ENCODE peak calls at places on chromosome 9, in four cellular contexts. C is endothelial cell, U is upper lobe of left lung, A is HFFc6. F is an unnamed sample.

GRCh38 chr9:111851536-111851935 is 45.1 kb upstream of the UGCG start:
- DNase-seq in C (no peak), U (no peak), A (no peak), F (no peak)

GRCh38 chr9:109319072-109319630 is 1.7 kb downstream of the EPB41L4B start:
- DNase-seq in C (peak), U (peak), A (no peak), F (no peak)

GRCh38 chr9:18601956-18602355 is 128.0 kb downstream of the ADAMTSL1 start:
- DNase-seq in C (no peak), U (no peak), A (no peak), F (no peak)

GRCh38 chr9:61666310-61666709 is 476.5 kb downstream of the SPATA31A7 start:
- DNase-seq in C (no peak), U (no peak), A (no peak), F (no peak)

GRCh38 chr9:131641618-131642495 is 96.5 kb downstream of the PRRT1B start:
- DNase-seq in C (no peak), U (no peak), A (peak), F (peak)

GRCh38 chr9:91207889-91208651 is 153.6 kb downstream of the AUH start:
- DNase-seq in C (no peak), U (no peak), A (no peak), F (no peak)

GRCh38 chr9:127869310-127870152 is 7.9 kb downstream of the AK1 start:
- DNase-seq in C (peak), U (peak), A (peak), F (peak)

GRCh38 chr9:120875954-120876841 is 790 bp downstream of the PHF19 start:
- DNase-seq in C (peak), U (peak), A (peak), F (peak)

GRCh38 chr9:114141553-114142548 is 13.5 kb upstream of the COL27A1 start:
- DNase-seq in C (no peak), U (no peak), A (no peak), F (peak)

GRCh38 chr9:96877269-96877668 is 23.0 kb upstream of the ZNF782 start:
- DNase-seq in C (no peak), U (peak), A (no peak), F (no peak)

GRCh38 chr9:114450181-114450580 is 55.1 kb downstream of the WHRN start:
- DNase-seq in C (no peak), U (no peak), A (no peak), F (no peak)

GRCh38 chr9:8179381-8180053 is 379.9 kb upstream of the DMAC1 start:
- DNase-seq in C (no peak), U (no peak), A (no peak), F (no peak)

GRCh38 chr9:134965421-134965820 is 47.7 kb upstream of the FCN1 start:
- DNase-seq in C (no peak), U (no peak), A (no peak), F (peak)

GRCh38 chr9:82140471-82140870 is 151.9 kb downstream of the SPATA31D1 start:
- DNase-seq in C (no peak), U (no peak), A (no peak), F (no peak)

GRCh38 chr9:135718616-135719015 is 16.6 kb downstream of the KCNT1 start:
- DNase-seq in C (no peak), U (peak), A (no peak), F (no peak)

GRCh38 chr9:85045271-85045670 is 375.7 kb downstream of the NTRK2 start:
- DNase-seq in C (no peak), U (no peak), A (no peak), F (no peak)

GRCh38 chr9:22446950-22447606 is 454 bp downstream of the DMRTA1 start:
- DNase-seq in C (peak), U (peak), A (no peak), F (peak)

GRCh38 chr9:21506910-21507795 is 25.0 kb upstream of the IFNE start:
- DNase-seq in C (no peak), U (no peak), A (peak), F (no peak)

GRCh38 chr9:93603011-93603410 is 26.6 kb downstream of the PHF2 start:
- DNase-seq in C (no peak), U (no peak), A (no peak), F (peak)

GRCh38 chr9:88661759-88662158 is 126.8 kb downstream of the NXNL2 start:
- DNase-seq in C (no peak), U (no peak), A (peak), F (no peak)
- TF ChIP-seq CTCF in C (no peak), U (no peak), A (peak), F (no peak)

GRCh38 chr9:129720865-129721545 is 31.8 kb downstream of the PTGES start:
- DNase-seq in C (no peak), U (no peak), A (no peak), F (no peak)
- TF ChIP-seq CTCF in C (no peak), U (no peak), A (peak), F (no peak)

GRCh38 chr9:33148367-33149019 is 18.6 kb downstream of the B4GALT1 start:
- DNase-seq in C (no peak), U (no peak), A (no peak), F (no peak)
- TF ChIP-seq CTCF in C (no peak), U (no peak), A (no peak), F (no peak)

DNA sequence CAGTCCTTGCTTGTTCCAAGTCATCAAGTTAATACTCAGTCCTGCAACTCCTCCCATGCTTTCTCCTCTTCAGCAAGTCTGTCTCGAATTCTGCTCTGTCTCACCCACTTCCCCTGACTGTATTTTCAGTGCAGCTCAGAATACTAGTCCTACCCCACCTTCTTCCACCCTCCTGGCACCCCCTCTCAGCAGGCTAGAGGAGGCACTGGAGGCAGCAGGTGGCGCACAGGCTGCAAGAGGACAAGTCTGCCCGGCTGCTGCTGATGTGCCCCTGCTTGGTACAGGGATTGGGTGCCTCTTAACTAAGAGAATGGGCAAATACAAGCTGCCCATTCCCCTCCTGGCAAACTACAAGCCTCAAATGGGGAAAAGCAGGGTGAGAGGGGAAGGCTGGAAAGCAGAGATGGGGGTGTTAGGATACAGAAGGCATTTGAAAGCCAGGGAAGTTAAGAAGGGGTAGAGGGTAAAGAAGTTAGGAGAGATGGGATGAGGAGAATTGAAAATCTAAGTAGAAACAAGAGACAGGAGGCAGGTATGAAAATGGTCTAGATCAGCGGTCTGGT is 5.0 kb downstream of the TLN1 start:
- DNase-seq in C (no peak), U (no peak), A (peak), F (peak)
- TF ChIP-seq CTCF in C (no peak), U (no peak), A (peak), F (no peak)

DNA sequence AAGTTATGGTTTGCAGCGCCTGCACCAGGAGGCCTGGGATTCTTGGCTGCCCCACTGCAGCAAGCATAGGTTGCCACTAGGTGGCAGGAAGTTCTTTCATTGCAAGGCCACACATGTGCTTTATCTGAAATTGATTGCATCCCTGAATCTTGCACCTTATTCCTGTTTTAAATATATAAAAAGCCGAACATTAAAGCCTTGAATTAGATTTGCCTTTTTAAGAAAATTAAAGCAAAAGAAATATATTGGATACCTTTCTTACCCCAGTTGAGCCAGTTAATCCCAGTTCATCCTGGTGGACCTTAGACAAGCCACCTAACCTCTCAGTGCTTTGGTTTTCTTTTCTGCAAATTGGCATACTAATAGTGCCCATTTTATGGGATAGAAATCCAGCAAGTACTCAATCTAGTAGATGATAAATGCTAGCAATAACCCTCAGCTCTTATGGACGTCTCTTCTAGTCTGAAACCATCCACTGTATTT is 6.3 kb upstream of the TRMT10B start:
- DNase-seq in C (peak), U (no peak), A (peak), F (no peak)
- TF ChIP-seq CTCF in C (peak), U (peak), A (peak), F (peak)

GRCh38 chr9:133273819-133274218 is 1.2 kb downstream of the ABO start:
- DNase-seq in C (no peak), U (no peak), A (no peak), F (no peak)

GRCh38 chr9:133274236-133275104 is 531 bp downstream of the ABO start:
- DNase-seq in C (no peak), U (no peak), A (no peak), F (no peak)

GRCh38 chr9:133276923-133277322 is 1.9 kb upstream of the ABO start:
- DNase-seq in C (no peak), U (no peak), A (no peak), F (no peak)

GRCh38 chr9:133276001-133276884 is 1.2 kb upstream of the ABO start:
- DNase-seq in C (no peak), U (peak), A (no peak), F (no peak)

GRCh38 chr9:133275105-133276000 is at the start of gene ABO:
- DNase-seq in C (peak), U (peak), A (no peak), F (no peak)
- TF ChIP-seq CTCF in C (peak), U (peak), A (peak), F (no peak)

F was measured in tibial artery.